ENCODE peak calls at places on chromosomes 11 and 22, in four cellular contexts. One of them, this sample, is unnamed.

GRCh38 chr11:27216268-27217149 is 146.5 kb downstream of the CCDC34 start:
- DNase-seq in HepG2: no peak
- DNase-seq in K562: no peak
- DNase-seq in HCT116: no peak
- DNase-seq in this sample: no peak

GRCh38 chr22:32030508-32031247 is 12.4 kb upstream of the SLC5A1 start:
- DNase-seq in HepG2: no peak
- DNase-seq in K562: no peak
- DNase-seq in HCT116: no peak
- DNase-seq in this sample: no peak

GRCh38 chr22:24807284-24807950 is 1.4 kb downstream of the SGSM1 start:
- DNase-seq in HepG2: no peak
- DNase-seq in K562: no peak
- DNase-seq in HCT116: no peak
- DNase-seq in this sample: no peak

GRCh38 chr11:905952-906351 is 4.7 kb downstream of the CHID1 start:
- DNase-seq in HepG2: no peak
- DNase-seq in K562: no peak
- DNase-seq in HCT116: no peak
- DNase-seq in this sample: no peak

GRCh38 chr22:20247010-20247505 is 21.1 kb downstream of the RTN4R start:
- DNase-seq in HepG2: no peak
- DNase-seq in K562: peak
- DNase-seq in HCT116: no peak
- DNase-seq in this sample: no peak

GRCh38 chr11:2290351-2290841 is 11.3 kb downstream of the C11orf21 start:
- DNase-seq in HepG2: no peak
- DNase-seq in K562: no peak
- DNase-seq in HCT116: no peak
- DNase-seq in this sample: no peak

GRCh38 chr22:40410731-40411505 is 40.5 kb downstream of the SGSM3 start:
- DNase-seq in HepG2: no peak
- DNase-seq in K562: no peak
- DNase-seq in HCT116: no peak
- DNase-seq in this sample: no peak

GRCh38 chr11:64447717-64448598 is 89.0 kb downstream of the RPS6KA4 start:
- DNase-seq in HepG2: no peak
- DNase-seq in K562: no peak
- DNase-seq in HCT116: no peak
- DNase-seq in this sample: no peak

GRCh38 chr11:13983081-13983751 is 20.7 kb downstream of the SPON1 start:
- DNase-seq in HepG2: no peak
- DNase-seq in K562: no peak
- DNase-seq in HCT116: no peak
- DNase-seq in this sample: no peak

GRCh38 chr22:23882370-23882769 is 11.8 kb upstream of the MIF start:
- DNase-seq in HepG2: no peak
- DNase-seq in K562: no peak
- DNase-seq in HCT116: no peak
- DNase-seq in this sample: no peak

GRCh38 chr11:28463826-28464225 is 355.6 kb downstream of the METTL15 start:
- DNase-seq in HepG2: no peak
- DNase-seq in K562: no peak
- DNase-seq in HCT116: no peak
- DNase-seq in this sample: no peak
- TF ChIP-seq TCF7L2 in HepG2: no peak
- TF ChIP-seq TCF7L2 in K562: no peak
- TF ChIP-seq TCF7L2 in HCT116: no peak
- TF ChIP-seq TCF7L2 in this sample: no peak

DNA sequence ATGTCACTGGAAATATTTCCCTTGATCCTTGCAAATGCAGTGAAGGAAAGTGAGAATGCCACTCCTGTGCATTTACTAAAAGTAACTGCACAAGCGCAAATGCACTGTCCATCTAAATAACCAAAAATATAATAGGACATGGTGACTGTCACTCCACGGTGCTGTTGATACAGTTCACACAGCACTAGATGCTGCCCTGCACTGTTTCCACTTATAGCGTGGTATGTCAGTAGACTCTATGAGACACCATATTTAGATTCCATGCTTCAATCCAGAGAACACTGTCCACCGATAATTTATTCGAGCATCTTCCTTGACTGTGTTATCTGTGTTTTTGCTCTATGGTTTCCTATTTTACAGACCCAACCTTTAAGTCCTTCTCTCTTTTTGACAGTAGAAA is 125.8 kb downstream of the MAML2 start:
- DNase-seq in HepG2: no peak
- DNase-seq in K562: no peak
- DNase-seq in HCT116: no peak
- DNase-seq in this sample: no peak
- H3K4me3 ChIP-seq in HepG2: no peak
- H3K4me3 ChIP-seq in K562: no peak
- H3K4me3 ChIP-seq in HCT116: no peak
- H3K4me3 ChIP-seq in this sample: no peak

GRCh38 chr11:111438846-111439520 is 59.9 kb upstream of the POU2AF1 start:
- DNase-seq in HepG2: no peak
- DNase-seq in K562: no peak
- DNase-seq in HCT116: no peak
- DNase-seq in this sample: no peak

GRCh38 chr11:111440416-111441205 is 61.5 kb upstream of the POU2AF1 start:
- DNase-seq in HepG2: no peak
- DNase-seq in K562: no peak
- DNase-seq in HCT116: no peak
- DNase-seq in this sample: no peak

GRCh38 chr11:111439905-111440304 is 60.8 kb upstream of the POU2AF1 start:
- DNase-seq in HepG2: no peak
- DNase-seq in K562: no peak
- DNase-seq in HCT116: no peak
- DNase-seq in this sample: no peak

GRCh38 chr11:111435046-111435698 is 56.1 kb upstream of the POU2AF1 start:
- DNase-seq in HepG2: no peak
- DNase-seq in K562: no peak
- DNase-seq in HCT116: no peak
- DNase-seq in this sample: no peak

GRCh38 chr11:111438168-111438567 is 59.1 kb upstream of the POU2AF1 start:
- DNase-seq in HepG2: no peak
- DNase-seq in K562: no peak
- DNase-seq in HCT116: no peak
- DNase-seq in this sample: no peak
- TF ChIP-seq TCF7L2 in HepG2: no peak
- TF ChIP-seq TCF7L2 in K562: no peak
- TF ChIP-seq TCF7L2 in HCT116: no peak
- TF ChIP-seq TCF7L2 in this sample: no peak

GRCh38 chr22:39317084-39317755 is 2.2 kb downstream of the RPL3 start:
- DNase-seq in HepG2: no peak
- DNase-seq in K562: no peak
- DNase-seq in HCT116: no peak
- DNase-seq in this sample: no peak
- H3K4me3 ChIP-seq in HepG2: peak
- H3K4me3 ChIP-seq in K562: peak
- H3K4me3 ChIP-seq in HCT116: peak
- H3K4me3 ChIP-seq in this sample: peak

GRCh38 chr11:6321961-6322362 is 1.7 kb upstream of the CAVIN3 start:
- DNase-seq in HepG2: no peak
- DNase-seq in K562: no peak
- DNase-seq in HCT116: peak
- DNase-seq in this sample: peak

GRCh38 chr11:6319879-6320410 is 356 bp downstream of the CAVIN3 start:
- DNase-seq in HepG2: no peak
- DNase-seq in K562: peak
- DNase-seq in HCT116: peak
- DNase-seq in this sample: no peak

GRCh38 chr11:6321356-6321755 is 1.1 kb upstream of the CAVIN3 start:
- DNase-seq in HepG2: no peak
- DNase-seq in K562: no peak
- DNase-seq in HCT116: no peak
- DNase-seq in this sample: no peak

GRCh38 chr11:6319001-6319878 is 1.1 kb downstream of the CAVIN3 start:
- DNase-seq in HepG2: no peak
- DNase-seq in K562: no peak
- DNase-seq in HCT116: no peak
- DNase-seq in this sample: peak

GRCh38 chr11:6320411-6321207 is at the start of gene CAVIN3:
- DNase-seq in HepG2: no peak
- DNase-seq in K562: no peak
- DNase-seq in HCT116: peak
- DNase-seq in this sample: no peak
- TF ChIP-seq TCF7L2 in HepG2: no peak
- TF ChIP-seq TCF7L2 in K562: no peak
- TF ChIP-seq TCF7L2 in HCT116: no peak
- TF ChIP-seq TCF7L2 in this sample: no peak

GRCh38 chr11:111978028-111978771 is 41.1 kb downstream of the DIXDC1 start:
- DNase-seq in HepG2: no peak
- DNase-seq in K562: no peak
- DNase-seq in HCT116: no peak
- DNase-seq in this sample: no peak
- H3K4me3 ChIP-seq in HepG2: no peak
- H3K4me3 ChIP-seq in K562: no peak
- H3K4me3 ChIP-seq in HCT116: no peak
- H3K4me3 ChIP-seq in this sample: no peak

DNA sequence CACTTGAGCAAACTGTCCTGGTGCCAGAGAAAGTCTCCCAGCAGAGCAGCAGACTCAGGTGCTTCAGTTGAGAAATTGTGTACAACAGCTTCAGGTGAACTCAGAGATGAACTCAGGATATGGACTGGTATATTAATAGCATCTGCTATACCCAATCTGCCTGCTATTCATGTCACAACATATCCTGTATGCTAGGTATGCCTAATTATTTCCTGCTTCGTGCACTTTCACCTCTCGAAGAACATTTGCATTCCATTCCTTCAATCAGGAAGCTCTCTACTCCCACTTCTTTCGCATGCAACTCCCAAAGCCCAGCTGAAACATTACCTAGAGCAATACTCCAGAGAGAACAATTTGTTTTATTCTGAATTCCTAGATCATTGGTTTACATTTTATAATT is 207.7 kb downstream of the KCNA4 start:
- DNase-seq in HepG2: no peak
- DNase-seq in K562: no peak
- DNase-seq in HCT116: no peak
- DNase-seq in this sample: no peak
- TF ChIP-seq TCF7L2 in HepG2: no peak
- TF ChIP-seq TCF7L2 in K562: no peak
- TF ChIP-seq TCF7L2 in HCT116: no peak
- TF ChIP-seq TCF7L2 in this sample: no peak

GRCh38 chr11:34603129-34604001 is 17.5 kb upstream of the EHF start:
- DNase-seq in HepG2: no peak
- DNase-seq in K562: peak
- DNase-seq in HCT116: no peak
- DNase-seq in this sample: no peak
- H3K4me3 ChIP-seq in HepG2: no peak
- H3K4me3 ChIP-seq in K562: no peak
- H3K4me3 ChIP-seq in HCT116: no peak
- H3K4me3 ChIP-seq in this sample: no peak

This sample was measured in Panc1.